ENCODE peak calls at places on chromosomes 16 and 17, in four cellular contexts. One of them, this sample, is unnamed.

GRCh38 chr17:40707720-40708119 is 4.2 kb upstream of the KRT24 start:
- DNase-seq in PC-9: peak; percentile 57
- DNase-seq in astrocyte: no peak
- DNase-seq in mammary epithelial cell: no peak
- DNase-seq in this sample: no peak

GRCh38 chr17:28524476-28525415 is 18.6 kb downstream of the FOXN1 start:
- DNase-seq in PC-9: peak; percentile 64
- DNase-seq in astrocyte: peak; percentile 53
- DNase-seq in mammary epithelial cell: peak; percentile 70
- DNase-seq in this sample: no peak

GRCh38 chr17:68054296-68054900 is 18.9 kb downstream of the KPNA2 start:
- DNase-seq in PC-9: no peak
- DNase-seq in astrocyte: peak; percentile 78
- DNase-seq in mammary epithelial cell: peak; percentile 67
- DNase-seq in this sample: no peak

GRCh38 chr16:52786105-52786504 is 239.2 kb upstream of the TOX3 start:
- DNase-seq in PC-9: no peak
- DNase-seq in astrocyte: no peak
- DNase-seq in mammary epithelial cell: no peak
- DNase-seq in this sample: no peak

GRCh38 chr17:38706625-38707298 is 1.7 kb downstream of the MLLT6 start:
- DNase-seq in PC-9: no peak
- DNase-seq in astrocyte: no peak
- DNase-seq in mammary epithelial cell: peak; percentile 16
- DNase-seq in this sample: no peak

GRCh38 chr16:24491721-24492120 is 47.6 kb upstream of the RBBP6 start:
- DNase-seq in PC-9: no peak
- DNase-seq in astrocyte: no peak
- DNase-seq in mammary epithelial cell: peak; percentile 11
- DNase-seq in this sample: no peak

GRCh38 chr16:14502932-14503741 is 126.9 kb downstream of the PARN start:
- DNase-seq in PC-9: peak; percentile 55
- DNase-seq in astrocyte: peak; percentile 88
- DNase-seq in mammary epithelial cell: peak; percentile 95
- DNase-seq in this sample: no peak

GRCh38 chr17:37766951-37767350 is 22.1 kb upstream of the HNF1B start:
- DNase-seq in PC-9: peak; percentile 32
- DNase-seq in astrocyte: no peak
- DNase-seq in mammary epithelial cell: peak; percentile 58
- DNase-seq in this sample: no peak

GRCh38 chr17:30234954-30235353 is 543 bp downstream of the SLC6A4 start:
- DNase-seq in PC-9: no peak
- DNase-seq in astrocyte: no peak
- DNase-seq in mammary epithelial cell: no peak
- DNase-seq in this sample: no peak

GRCh38 chr16:86354641-86355040 is 155.7 kb upstream of the FOXF1 start:
- DNase-seq in PC-9: no peak
- DNase-seq in astrocyte: peak; percentile 84
- DNase-seq in mammary epithelial cell: no peak
- DNase-seq in this sample: no peak

GRCh38 chr17:54172654-54173316 is 350.1 kb downstream of the KIF2B start:
- DNase-seq in PC-9: peak; percentile 9
- DNase-seq in astrocyte: peak; percentile 0
- DNase-seq in mammary epithelial cell: peak; percentile 44
- DNase-seq in this sample: peak; percentile 67

GRCh38 chr16:12158428-12158827 is 181.9 kb downstream of the SNX29 start:
- DNase-seq in PC-9: no peak
- DNase-seq in astrocyte: peak; percentile 95
- DNase-seq in mammary epithelial cell: peak; percentile 83
- DNase-seq in this sample: no peak

GRCh38 chr17:46003907-46004748 is 5.1 kb downstream of the STH start:
- DNase-seq in PC-9: no peak
- DNase-seq in astrocyte: peak; percentile 14
- DNase-seq in mammary epithelial cell: no peak
- DNase-seq in this sample: no peak

GRCh38 chr16:1049113-1049975 is 23.2 kb upstream of the SSTR5 start:
- DNase-seq in PC-9: no peak
- DNase-seq in astrocyte: no peak
- DNase-seq in mammary epithelial cell: no peak
- DNase-seq in this sample: no peak

GRCh38 chr16:80996688-80997138 is 10.0 kb downstream of the CMC2 start:
- DNase-seq in PC-9: no peak
- DNase-seq in astrocyte: no peak
- DNase-seq in mammary epithelial cell: no peak
- DNase-seq in this sample: no peak

GRCh38 chr17:6075050-6075449 is 4.9 kb downstream of the WSCD1 start:
- DNase-seq in PC-9: no peak
- DNase-seq in astrocyte: no peak
- DNase-seq in mammary epithelial cell: no peak
- DNase-seq in this sample: no peak

GRCh38 chr16:17417740-17418139 is 53.0 kb downstream of the XYLT1 start:
- DNase-seq in PC-9: no peak
- DNase-seq in astrocyte: peak; percentile 29
- DNase-seq in mammary epithelial cell: no peak
- DNase-seq in this sample: no peak

GRCh38 chr17:6636616-6637457 is 3.7 kb downstream of the KIAA0753 start:
- DNase-seq in PC-9: no peak
- DNase-seq in astrocyte: no peak
- DNase-seq in mammary epithelial cell: no peak
- DNase-seq in this sample: peak; percentile 13

GRCh38 chr17:81171941-81172340 is 5.9 kb upstream of the AATK start:
- DNase-seq in PC-9: peak; percentile 49
- DNase-seq in astrocyte: no peak
- DNase-seq in mammary epithelial cell: no peak
- DNase-seq in this sample: no peak

GRCh38 chr16:79740153-79740720 is 139.7 kb upstream of the MAF start:
- DNase-seq in PC-9: no peak
- DNase-seq in astrocyte: no peak
- DNase-seq in mammary epithelial cell: no peak
- DNase-seq in this sample: no peak

GRCh38 chr16:68013440-68013839 is 2.3 kb downstream of the DPEP2NB start:
- DNase-seq in PC-9: no peak
- DNase-seq in astrocyte: no peak
- DNase-seq in mammary epithelial cell: peak; percentile 41
- DNase-seq in this sample: no peak

GRCh38 chr16:30902070-30902972 is 5.9 kb downstream of the CTF1 start:
- DNase-seq in PC-9: peak; percentile 82
- DNase-seq in astrocyte: peak; percentile 30
- DNase-seq in mammary epithelial cell: peak; percentile 31
- DNase-seq in this sample: peak; percentile 71

GRCh38 chr17:31627960-31628359 is 231.1 kb downstream of the COPRS start:
- DNase-seq in PC-9: no peak
- DNase-seq in astrocyte: peak; percentile 89
- DNase-seq in mammary epithelial cell: peak; percentile 82
- DNase-seq in this sample: no peak

GRCh38 chr17:49497147-49498036 is 2.3 kb downstream of the NGFR start:
- DNase-seq in PC-9: no peak
- DNase-seq in astrocyte: peak; percentile 41
- DNase-seq in mammary epithelial cell: peak; percentile 39
- DNase-seq in this sample: peak; percentile 87

GRCh38 chr17:36934144-36934758 is 3.0 kb upstream of the LHX1 start:
- DNase-seq in PC-9: no peak
- DNase-seq in astrocyte: no peak
- DNase-seq in mammary epithelial cell: no peak
- DNase-seq in this sample: peak; percentile 71

GRCh38 chr16:30567160-30567990 is 4.1 kb downstream of the ZNF688 start:
- DNase-seq in PC-9: no peak
- DNase-seq in astrocyte: no peak
- DNase-seq in mammary epithelial cell: peak; percentile 94
- DNase-seq in this sample: no peak

GRCh38 chr16:86585821-86586611 is 7.7 kb downstream of the FOXL1 start:
- DNase-seq in PC-9: no peak
- DNase-seq in astrocyte: peak; percentile 90
- DNase-seq in mammary epithelial cell: peak; percentile 65
- DNase-seq in this sample: no peak

DNA sequence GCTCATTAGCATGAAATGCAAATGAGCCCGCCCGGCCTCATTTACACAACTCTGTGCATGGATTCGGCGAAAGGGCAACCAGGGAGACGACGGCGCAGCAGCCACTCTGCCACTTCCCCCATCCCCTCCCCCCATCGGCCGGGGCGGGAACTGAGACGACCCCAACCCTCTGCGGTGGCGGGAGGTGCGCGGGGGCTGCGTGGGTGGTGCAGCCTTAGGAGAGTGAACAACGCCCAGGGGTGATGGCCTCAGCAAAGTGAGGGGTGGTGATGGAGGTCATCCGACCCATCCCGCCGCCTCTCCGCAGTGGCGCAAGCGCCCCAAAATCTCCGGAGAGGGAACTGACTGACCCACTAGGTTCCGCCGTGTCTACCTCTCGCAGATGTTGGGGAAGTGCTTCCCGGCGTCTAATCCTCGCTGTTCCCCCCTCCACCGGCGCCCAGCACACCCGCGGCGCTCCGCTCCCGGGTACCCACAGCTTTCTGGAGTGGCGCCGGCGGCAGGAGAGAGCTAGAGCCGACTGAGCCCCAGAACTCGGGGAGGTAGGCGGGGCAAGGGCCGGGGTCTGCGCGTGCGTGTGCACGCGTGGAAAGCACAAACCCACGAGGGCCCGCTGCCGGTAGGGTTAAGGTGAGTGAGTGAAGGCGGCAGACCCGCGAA is 1.4 kb upstream of the CACNA1G start:
- DNase-seq in PC-9: no peak
- DNase-seq in astrocyte: no peak
- DNase-seq in mammary epithelial cell: no peak
- DNase-seq in this sample: peak; percentile 92
- TF ChIP-seq EZH2 in PC-9: no peak
- TF ChIP-seq EZH2 in astrocyte: no peak
- TF ChIP-seq EZH2 in mammary epithelial cell: no peak
- TF ChIP-seq EZH2 in this sample: peak; percentile 47

GRCh38 chr16:3038896-3039295 is 2.2 kb upstream of the BICDL2 start:
- DNase-seq in PC-9: no peak
- DNase-seq in astrocyte: no peak
- DNase-seq in mammary epithelial cell: no peak
- DNase-seq in this sample: no peak

GRCh38 chr16:3038256-3038655 is 1.5 kb upstream of the BICDL2 start:
- DNase-seq in PC-9: peak; percentile 70
- DNase-seq in astrocyte: no peak
- DNase-seq in mammary epithelial cell: peak; percentile 79
- DNase-seq in this sample: peak; percentile 89

GRCh38 chr16:3035289-3035971 is 1.3 kb downstream of the BICDL2 start:
- DNase-seq in PC-9: no peak
- DNase-seq in astrocyte: no peak
- DNase-seq in mammary epithelial cell: no peak
- DNase-seq in this sample: no peak

GRCh38 chr16:3035972-3036725 is 595 bp downstream of the BICDL2 start:
- DNase-seq in PC-9: peak; percentile 63
- DNase-seq in astrocyte: no peak
- DNase-seq in mammary epithelial cell: no peak
- DNase-seq in this sample: peak; percentile 62

DNA sequence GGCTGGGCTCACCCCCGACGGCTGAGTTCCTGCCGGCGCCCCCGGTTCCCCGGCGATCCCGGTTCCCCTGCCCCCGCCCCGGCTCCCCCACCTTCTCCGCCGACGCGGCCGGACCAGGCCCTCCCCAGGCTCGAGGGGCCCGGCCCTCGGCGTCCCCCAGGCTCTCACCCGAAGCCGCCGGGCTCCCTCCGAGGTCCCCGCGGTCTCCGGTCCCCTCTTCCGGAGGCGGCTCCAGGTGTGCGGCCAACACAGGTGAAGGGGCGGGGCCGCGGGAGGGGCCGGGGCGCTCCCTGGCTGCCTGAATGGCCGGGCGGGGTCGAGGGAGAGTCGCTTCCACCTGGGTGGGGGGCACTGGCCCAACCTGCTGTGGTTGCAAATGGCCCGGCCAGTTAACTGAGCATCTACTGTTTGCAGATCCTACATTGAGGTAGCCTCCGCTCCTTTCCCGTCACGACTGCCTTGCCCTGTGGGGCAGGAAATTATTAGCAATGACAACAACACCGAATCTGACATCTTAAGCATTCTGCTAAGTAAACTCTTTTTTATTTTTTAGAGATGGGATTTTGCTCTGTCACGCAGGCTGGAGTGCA is at the start of gene BICDL2:
- DNase-seq in PC-9: peak; percentile 73
- DNase-seq in astrocyte: no peak
- DNase-seq in mammary epithelial cell: no peak
- DNase-seq in this sample: peak; percentile 93
- TF ChIP-seq EZH2 in PC-9: no peak
- TF ChIP-seq EZH2 in astrocyte: peak; percentile 66
- TF ChIP-seq EZH2 in mammary epithelial cell: no peak
- TF ChIP-seq EZH2 in this sample: no peak

DNA sequence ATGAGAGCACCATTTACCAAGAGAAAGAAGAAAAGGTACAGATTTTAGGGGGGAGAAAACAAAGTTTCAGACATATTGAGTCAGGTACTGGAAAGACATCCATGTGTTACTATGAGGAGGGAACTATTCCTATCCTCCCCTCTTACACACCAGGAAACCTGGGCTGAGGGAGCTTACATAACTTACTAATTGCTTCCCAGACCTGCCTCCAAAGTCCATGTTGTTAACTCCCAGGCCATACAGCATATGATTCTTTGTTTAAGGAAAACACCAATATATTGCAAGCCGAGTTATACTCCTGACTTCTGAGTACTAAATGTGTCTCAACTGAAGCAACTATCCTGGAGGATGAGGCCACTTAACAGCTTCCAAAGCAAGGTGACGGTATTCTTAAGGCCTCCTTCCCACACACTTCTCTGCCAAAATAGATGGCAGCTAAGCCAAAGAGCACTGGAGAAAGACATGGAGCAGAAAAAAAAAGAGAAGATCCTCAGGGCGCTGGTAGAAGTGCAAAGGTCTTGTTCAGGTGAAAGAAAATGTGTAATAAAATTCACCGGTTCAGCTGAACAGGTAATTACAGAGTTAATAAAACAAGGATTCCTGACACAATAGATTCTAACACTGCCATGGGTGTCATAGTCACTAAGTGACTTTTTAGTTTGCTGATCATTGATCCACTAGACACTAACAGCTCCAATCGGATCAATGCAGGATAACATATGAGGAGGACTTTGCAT is 151.1 kb downstream of the SKAP1 start:
- DNase-seq in PC-9: no peak
- DNase-seq in astrocyte: no peak
- DNase-seq in mammary epithelial cell: no peak
- DNase-seq in this sample: no peak
- TF ChIP-seq EZH2 in PC-9: no peak
- TF ChIP-seq EZH2 in astrocyte: no peak
- TF ChIP-seq EZH2 in mammary epithelial cell: no peak
- TF ChIP-seq EZH2 in this sample: no peak

DNA sequence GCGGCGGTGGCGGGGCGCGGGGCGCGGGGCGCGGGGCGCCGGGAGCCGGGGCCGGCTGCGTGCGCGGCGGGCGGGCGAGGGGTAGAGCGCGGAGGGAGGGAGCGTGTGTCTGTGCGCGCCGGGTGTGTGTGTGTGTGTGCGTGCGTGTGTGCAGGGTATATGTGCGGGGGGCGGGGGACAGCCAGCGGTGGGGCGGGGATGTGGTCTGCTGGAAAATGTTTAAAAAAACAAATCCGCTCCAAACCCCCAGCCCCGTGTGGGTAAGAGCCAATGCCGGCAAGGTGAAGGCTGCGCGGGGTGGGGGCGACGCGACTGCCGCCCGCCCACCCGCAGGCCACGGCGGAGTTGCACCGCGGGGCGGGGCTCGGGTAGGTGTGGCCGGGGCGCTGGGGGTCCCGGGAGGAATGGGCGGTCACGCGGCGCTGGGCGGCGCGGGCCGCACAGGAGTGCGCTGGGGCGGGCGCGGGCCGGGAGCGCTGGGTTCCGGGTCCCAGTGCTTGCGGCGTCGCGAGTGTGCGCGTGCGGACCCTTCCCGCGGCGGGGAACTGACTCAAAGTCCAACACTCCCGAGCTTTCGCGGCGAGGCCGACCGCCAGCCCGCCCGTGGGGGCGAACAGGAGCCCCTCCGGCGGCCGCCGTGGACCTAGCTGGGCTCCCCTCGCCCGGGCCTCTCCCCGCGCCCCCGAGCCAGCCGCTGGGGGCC is at the start of gene CYGB:
- DNase-seq in PC-9: no peak
- DNase-seq in astrocyte: no peak
- DNase-seq in mammary epithelial cell: no peak
- DNase-seq in this sample: peak; percentile 69
- TF ChIP-seq EZH2 in PC-9: no peak
- TF ChIP-seq EZH2 in astrocyte: peak; percentile 72
- TF ChIP-seq EZH2 in mammary epithelial cell: no peak
- TF ChIP-seq EZH2 in this sample: peak; percentile 54

This sample was measured in GM23338.